ENCODE peak calls at places on chromosomes 11 and 22, in seven cellular contexts. One of them, this sample, is unnamed.

GRCh38 chr11:115303929-115304328 is 200.3 kb downstream of the CADM1 start:
- DNase-seq in stimulated activated CD8-positive, alpha-beta memory T cell treated with anti-CD3 and anti-CD28 coated beads, Interleukin-7, amount 100 ng/mL, for 24 hours: no peak
- DNase-seq in Caki2: no peak
- DNase-seq in activated T-cell treated with anti-CD3 and anti-CD28 coated beads for 1 hour: no peak
- DNase-seq in iris pigment epithelial cell: no peak
- DNase-seq in HFFc6: no peak
- DNase-seq in NCI-H1694: no peak
- DNase-seq in this sample: no peak

GRCh38 chr22:19765477-19766234 is 5.1 kb downstream of the TBX1 start:
- DNase-seq in HFFc6: no peak
- DNase-seq in stimulated activated CD8-positive, alpha-beta memory T cell treated with anti-CD3 and anti-CD28 coated beads, Interleukin-7, amount 100 ng/mL, for 24 hours: no peak
- DNase-seq in NCI-H1694: no peak
- DNase-seq in activated T-cell treated with anti-CD3 and anti-CD28 coated beads for 1 hour: no peak
- DNase-seq in iris pigment epithelial cell: no peak
- DNase-seq in Caki2: no peak
- DNase-seq in this sample: no peak

GRCh38 chr11:15038963-15039362 is 34.4 kb upstream of the CALCB start:
- DNase-seq in activated T-cell treated with anti-CD3 and anti-CD28 coated beads for 1 hour: no peak
- DNase-seq in iris pigment epithelial cell: peak
- DNase-seq in NCI-H1694: no peak
- DNase-seq in stimulated activated CD8-positive, alpha-beta memory T cell treated with anti-CD3 and anti-CD28 coated beads, Interleukin-7, amount 100 ng/mL, for 24 hours: no peak
- DNase-seq in Caki2: no peak
- DNase-seq in HFFc6: peak
- DNase-seq in this sample: no peak

GRCh38 chr11:75779960-75780359 is 11.4 kb downstream of the DGAT2 start:
- DNase-seq in NCI-H1694: no peak
- DNase-seq in Caki2: no peak
- DNase-seq in HFFc6: no peak
- DNase-seq in activated T-cell treated with anti-CD3 and anti-CD28 coated beads for 1 hour: no peak
- DNase-seq in iris pigment epithelial cell: no peak
- DNase-seq in stimulated activated CD8-positive, alpha-beta memory T cell treated with anti-CD3 and anti-CD28 coated beads, Interleukin-7, amount 100 ng/mL, for 24 hours: no peak
- DNase-seq in this sample: no peak

GRCh38 chr11:134024420-134025085 is 44.3 kb upstream of the JAM3 start:
- DNase-seq in activated T-cell treated with anti-CD3 and anti-CD28 coated beads for 1 hour: no peak
- DNase-seq in stimulated activated CD8-positive, alpha-beta memory T cell treated with anti-CD3 and anti-CD28 coated beads, Interleukin-7, amount 100 ng/mL, for 24 hours: no peak
- DNase-seq in NCI-H1694: no peak
- DNase-seq in HFFc6: peak
- DNase-seq in iris pigment epithelial cell: peak
- DNase-seq in Caki2: peak
- DNase-seq in this sample: no peak

GRCh38 chr11:15911377-15912044 is 444.8 kb downstream of the SOX6 start:
- DNase-seq in iris pigment epithelial cell: peak
- DNase-seq in activated T-cell treated with anti-CD3 and anti-CD28 coated beads for 1 hour: no peak
- DNase-seq in NCI-H1694: no peak
- DNase-seq in Caki2: no peak
- DNase-seq in HFFc6: no peak
- DNase-seq in stimulated activated CD8-positive, alpha-beta memory T cell treated with anti-CD3 and anti-CD28 coated beads, Interleukin-7, amount 100 ng/mL, for 24 hours: no peak
- DNase-seq in this sample: no peak

GRCh38 chr11:77547863-77548551 is 41.7 kb upstream of the AQP11 start:
- DNase-seq in stimulated activated CD8-positive, alpha-beta memory T cell treated with anti-CD3 and anti-CD28 coated beads, Interleukin-7, amount 100 ng/mL, for 24 hours: no peak
- DNase-seq in NCI-H1694: peak
- DNase-seq in Caki2: peak
- DNase-seq in HFFc6: peak
- DNase-seq in activated T-cell treated with anti-CD3 and anti-CD28 coated beads for 1 hour: peak
- DNase-seq in iris pigment epithelial cell: peak
- DNase-seq in this sample: no peak

GRCh38 chr11:95725169-95725568 is 64.4 kb downstream of the FAM76B start:
- DNase-seq in NCI-H1694: no peak
- DNase-seq in activated T-cell treated with anti-CD3 and anti-CD28 coated beads for 1 hour: no peak
- DNase-seq in HFFc6: no peak
- DNase-seq in Caki2: no peak
- DNase-seq in iris pigment epithelial cell: no peak
- DNase-seq in stimulated activated CD8-positive, alpha-beta memory T cell treated with anti-CD3 and anti-CD28 coated beads, Interleukin-7, amount 100 ng/mL, for 24 hours: no peak
- DNase-seq in this sample: no peak

GRCh38 chr22:32745251-32745995 is 56.1 kb upstream of the TIMP3 start:
- DNase-seq in activated T-cell treated with anti-CD3 and anti-CD28 coated beads for 1 hour: no peak
- DNase-seq in stimulated activated CD8-positive, alpha-beta memory T cell treated with anti-CD3 and anti-CD28 coated beads, Interleukin-7, amount 100 ng/mL, for 24 hours: no peak
- DNase-seq in NCI-H1694: no peak
- DNase-seq in HFFc6: no peak
- DNase-seq in iris pigment epithelial cell: no peak
- DNase-seq in Caki2: no peak
- DNase-seq in this sample: no peak

GRCh38 chr11:109808569-109808968 is 284.6 kb upstream of the ZC3H12C start:
- DNase-seq in iris pigment epithelial cell: peak
- DNase-seq in NCI-H1694: no peak
- DNase-seq in activated T-cell treated with anti-CD3 and anti-CD28 coated beads for 1 hour: no peak
- DNase-seq in HFFc6: no peak
- DNase-seq in Caki2: no peak
- DNase-seq in stimulated activated CD8-positive, alpha-beta memory T cell treated with anti-CD3 and anti-CD28 coated beads, Interleukin-7, amount 100 ng/mL, for 24 hours: no peak
- DNase-seq in this sample: no peak

GRCh38 chr22:44883011-44883421 is 126.8 kb downstream of the PHF21B start:
- DNase-seq in stimulated activated CD8-positive, alpha-beta memory T cell treated with anti-CD3 and anti-CD28 coated beads, Interleukin-7, amount 100 ng/mL, for 24 hours: no peak
- DNase-seq in iris pigment epithelial cell: no peak
- DNase-seq in HFFc6: no peak
- DNase-seq in NCI-H1694: no peak
- DNase-seq in activated T-cell treated with anti-CD3 and anti-CD28 coated beads for 1 hour: no peak
- DNase-seq in Caki2: no peak
- DNase-seq in this sample: peak

GRCh38 chr11:44338721-44339529 is 29.0 kb upstream of the ALX4 start:
- DNase-seq in Caki2: no peak
- DNase-seq in stimulated activated CD8-positive, alpha-beta memory T cell treated with anti-CD3 and anti-CD28 coated beads, Interleukin-7, amount 100 ng/mL, for 24 hours: no peak
- DNase-seq in activated T-cell treated with anti-CD3 and anti-CD28 coated beads for 1 hour: no peak
- DNase-seq in iris pigment epithelial cell: no peak
- DNase-seq in HFFc6: no peak
- DNase-seq in NCI-H1694: no peak
- DNase-seq in this sample: no peak

GRCh38 chr11:113251281-113251680 is 63.1 kb upstream of the TTC12 start:
- DNase-seq in HFFc6: no peak
- DNase-seq in stimulated activated CD8-positive, alpha-beta memory T cell treated with anti-CD3 and anti-CD28 coated beads, Interleukin-7, amount 100 ng/mL, for 24 hours: no peak
- DNase-seq in iris pigment epithelial cell: peak
- DNase-seq in activated T-cell treated with anti-CD3 and anti-CD28 coated beads for 1 hour: no peak
- DNase-seq in NCI-H1694: no peak
- DNase-seq in Caki2: no peak
- DNase-seq in this sample: no peak

GRCh38 chr11:126834149-126834548 is 166.4 kb downstream of the KIRREL3 start:
- DNase-seq in Caki2: peak
- DNase-seq in NCI-H1694: no peak
- DNase-seq in stimulated activated CD8-positive, alpha-beta memory T cell treated with anti-CD3 and anti-CD28 coated beads, Interleukin-7, amount 100 ng/mL, for 24 hours: no peak
- DNase-seq in iris pigment epithelial cell: peak
- DNase-seq in HFFc6: peak
- DNase-seq in activated T-cell treated with anti-CD3 and anti-CD28 coated beads for 1 hour: no peak
- DNase-seq in this sample: no peak

This sample was measured in glutamatergic neuron.